ENCODE peak calls at places on chromosomes 7 and 10, in eight cellular contexts. One of them, this sample, is unnamed.

GRCh38 chr10:45373783-45374450 is at the start of gene ALOX5:
- DNase-seq in PC-3: peak
- DNase-seq in CD4-positive, alpha-beta memory T cell: no peak
- DNase-seq in AG04450: no peak
- DNase-seq in Karpas-422: peak
- DNase-seq in GM06990: peak
- DNase-seq in heart left ventricle: peak
- DNase-seq in IMR-90: no peak
- DNase-seq in this sample: no peak

GRCh38 chr10:69089638-69090599 is 2.0 kb downstream of the SRGN start:
- DNase-seq in PC-3: peak
- DNase-seq in CD4-positive, alpha-beta memory T cell: peak
- DNase-seq in AG04450: no peak
- DNase-seq in Karpas-422: no peak
- DNase-seq in GM06990: peak
- DNase-seq in heart left ventricle: peak
- DNase-seq in IMR-90: peak
- DNase-seq in this sample: peak

GRCh38 chr7:11177793-11178192 is 204.1 kb downstream of the PHF14 start:
- DNase-seq in PC-3: peak
- DNase-seq in CD4-positive, alpha-beta memory T cell: no peak
- DNase-seq in AG04450: no peak
- DNase-seq in Karpas-422: no peak
- DNase-seq in GM06990: no peak
- DNase-seq in heart left ventricle: no peak
- DNase-seq in IMR-90: peak
- DNase-seq in this sample: no peak

GRCh38 chr10:12051241-12051640 is 8.6 kb upstream of the UPF2 start:
- DNase-seq in PC-3: no peak
- DNase-seq in CD4-positive, alpha-beta memory T cell: no peak
- DNase-seq in AG04450: no peak
- DNase-seq in Karpas-422: peak
- DNase-seq in GM06990: no peak
- DNase-seq in heart left ventricle: no peak
- DNase-seq in IMR-90: no peak
- DNase-seq in this sample: no peak

GRCh38 chr10:66827353-66827752 is 98.5 kb upstream of the LRRTM3 start:
- DNase-seq in PC-3: peak
- DNase-seq in CD4-positive, alpha-beta memory T cell: no peak
- DNase-seq in AG04450: no peak
- DNase-seq in Karpas-422: no peak
- DNase-seq in GM06990: no peak
- DNase-seq in heart left ventricle: no peak
- DNase-seq in IMR-90: peak
- DNase-seq in this sample: no peak

GRCh38 chr10:1473874-1474273 is 263.5 kb downstream of the ADARB2 start:
- DNase-seq in PC-3: no peak
- DNase-seq in CD4-positive, alpha-beta memory T cell: no peak
- DNase-seq in AG04450: no peak
- DNase-seq in Karpas-422: no peak
- DNase-seq in GM06990: no peak
- DNase-seq in heart left ventricle: no peak
- DNase-seq in IMR-90: no peak
- DNase-seq in this sample: no peak

GRCh38 chr10:5887641-5888040 is 2.1 kb downstream of the ANKRD16 start:
- DNase-seq in PC-3: no peak
- DNase-seq in CD4-positive, alpha-beta memory T cell: no peak
- DNase-seq in AG04450: no peak
- DNase-seq in Karpas-422: no peak
- DNase-seq in GM06990: no peak
- DNase-seq in heart left ventricle: no peak
- DNase-seq in IMR-90: no peak
- DNase-seq in this sample: no peak

GRCh38 chr7:80445351-80445750 is 66.5 kb downstream of the GNAT3 start:
- DNase-seq in PC-3: no peak
- DNase-seq in CD4-positive, alpha-beta memory T cell: no peak
- DNase-seq in AG04450: no peak
- DNase-seq in Karpas-422: no peak
- DNase-seq in GM06990: no peak
- DNase-seq in heart left ventricle: no peak
- DNase-seq in IMR-90: no peak
- DNase-seq in this sample: no peak

GRCh38 chr7:50092579-50093411 is at the start of gene ZPBP:
- DNase-seq in PC-3: peak
- DNase-seq in CD4-positive, alpha-beta memory T cell: peak
- DNase-seq in AG04450: no peak
- DNase-seq in Karpas-422: peak
- DNase-seq in GM06990: peak
- DNase-seq in heart left ventricle: peak
- DNase-seq in IMR-90: peak
- DNase-seq in this sample: peak

GRCh38 chr7:22351878-22352277 is 5.1 kb downstream of the RAPGEF5 start:
- DNase-seq in PC-3: peak
- DNase-seq in CD4-positive, alpha-beta memory T cell: no peak
- DNase-seq in AG04450: no peak
- DNase-seq in Karpas-422: no peak
- DNase-seq in GM06990: no peak
- DNase-seq in heart left ventricle: no peak
- DNase-seq in IMR-90: no peak
- DNase-seq in this sample: no peak

GRCh38 chr7:41046221-41046761 is 656.6 kb downstream of the INHBA start:
- DNase-seq in PC-3: peak
- DNase-seq in CD4-positive, alpha-beta memory T cell: no peak
- DNase-seq in AG04450: no peak
- DNase-seq in Karpas-422: no peak
- DNase-seq in GM06990: no peak
- DNase-seq in heart left ventricle: peak
- DNase-seq in IMR-90: peak
- DNase-seq in this sample: no peak

GRCh38 chr10:21733710-21734109 is 199.7 kb downstream of the MLLT10 start:
- DNase-seq in PC-3: no peak
- DNase-seq in CD4-positive, alpha-beta memory T cell: no peak
- DNase-seq in AG04450: no peak
- DNase-seq in Karpas-422: no peak
- DNase-seq in GM06990: no peak
- DNase-seq in heart left ventricle: no peak
- DNase-seq in IMR-90: no peak
- DNase-seq in this sample: no peak

GRCh38 chr7:127769696-127770400 is 117.9 kb downstream of the SND1 start:
- DNase-seq in PC-3: no peak
- DNase-seq in CD4-positive, alpha-beta memory T cell: no peak
- DNase-seq in AG04450: no peak
- DNase-seq in Karpas-422: no peak
- DNase-seq in GM06990: no peak
- DNase-seq in heart left ventricle: no peak
- DNase-seq in IMR-90: peak
- DNase-seq in this sample: no peak

GRCh38 chr10:44569193-44570091 is 184.5 kb upstream of the CXCL12 start:
- DNase-seq in PC-3: no peak
- DNase-seq in CD4-positive, alpha-beta memory T cell: no peak
- DNase-seq in AG04450: peak
- DNase-seq in Karpas-422: no peak
- DNase-seq in GM06990: no peak
- DNase-seq in heart left ventricle: peak
- DNase-seq in IMR-90: peak
- DNase-seq in this sample: no peak

GRCh38 chr10:33876547-33877400 is 542.3 kb upstream of the NRP1 start:
- DNase-seq in PC-3: peak
- DNase-seq in CD4-positive, alpha-beta memory T cell: no peak
- DNase-seq in AG04450: no peak
- DNase-seq in Karpas-422: no peak
- DNase-seq in GM06990: no peak
- DNase-seq in heart left ventricle: no peak
- DNase-seq in IMR-90: no peak
- DNase-seq in this sample: no peak

GRCh38 chr7:18762189-18762588 is 266.6 kb downstream of the HDAC9 start:
- DNase-seq in PC-3: peak
- DNase-seq in CD4-positive, alpha-beta memory T cell: no peak
- DNase-seq in AG04450: no peak
- DNase-seq in Karpas-422: no peak
- DNase-seq in GM06990: no peak
- DNase-seq in heart left ventricle: no peak
- DNase-seq in IMR-90: peak
- DNase-seq in this sample: no peak

GRCh38 chr7:32587431-32587948 is 92.2 kb downstream of the AVL9 start:
- DNase-seq in PC-3: peak
- DNase-seq in CD4-positive, alpha-beta memory T cell: no peak
- DNase-seq in AG04450: peak
- DNase-seq in Karpas-422: no peak
- DNase-seq in GM06990: no peak
- DNase-seq in heart left ventricle: peak
- DNase-seq in IMR-90: peak
- DNase-seq in this sample: no peak

GRCh38 chr7:156827587-156828203 is 65.3 kb downstream of the LMBR1 start:
- DNase-seq in PC-3: peak
- DNase-seq in CD4-positive, alpha-beta memory T cell: no peak
- DNase-seq in AG04450: no peak
- DNase-seq in Karpas-422: peak
- DNase-seq in GM06990: no peak
- DNase-seq in heart left ventricle: no peak
- DNase-seq in IMR-90: peak
- DNase-seq in this sample: no peak

GRCh38 chr7:27459021-27459728 is 203.5 kb downstream of the HIBADH start:
- DNase-seq in PC-3: peak
- DNase-seq in CD4-positive, alpha-beta memory T cell: no peak
- DNase-seq in AG04450: no peak
- DNase-seq in Karpas-422: no peak
- DNase-seq in GM06990: no peak
- DNase-seq in heart left ventricle: peak
- DNase-seq in IMR-90: no peak
- DNase-seq in this sample: no peak

DNA sequence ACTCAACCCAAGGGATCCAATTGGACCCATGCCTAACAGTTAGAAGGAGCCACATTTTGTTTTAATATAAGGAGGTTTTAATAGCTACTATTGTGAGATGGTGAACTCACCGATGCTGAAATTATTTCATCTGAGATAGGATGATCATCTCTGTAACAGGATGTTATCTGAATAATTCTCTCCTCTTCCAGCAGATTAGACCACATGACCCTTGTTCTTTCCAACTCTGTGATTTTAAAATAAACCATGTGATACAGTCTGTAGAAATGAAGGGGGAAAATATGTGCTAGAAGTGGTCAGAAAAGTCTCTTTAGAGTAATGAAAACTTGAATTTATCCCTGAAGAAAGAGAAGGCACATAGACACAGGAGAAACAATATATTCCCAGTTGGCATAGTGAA is 385.8 kb downstream of the LRMDA start:
- DNase-seq in PC-3: no peak
- DNase-seq in CD4-positive, alpha-beta memory T cell: no peak
- DNase-seq in AG04450: no peak
- DNase-seq in Karpas-422: no peak
- DNase-seq in GM06990: no peak
- DNase-seq in heart left ventricle: no peak
- DNase-seq in IMR-90: no peak
- DNase-seq in this sample: no peak
- H3K4me3 ChIP-seq in PC-3: no peak
- H3K4me3 ChIP-seq in CD4-positive, alpha-beta memory T cell: no peak
- H3K4me3 ChIP-seq in AG04450: no peak
- H3K4me3 ChIP-seq in Karpas-422: no peak
- H3K4me3 ChIP-seq in GM06990: no peak
- H3K4me3 ChIP-seq in heart left ventricle: no peak
- H3K4me3 ChIP-seq in IMR-90: no peak
- H3K4me3 ChIP-seq in this sample: no peak

DNA sequence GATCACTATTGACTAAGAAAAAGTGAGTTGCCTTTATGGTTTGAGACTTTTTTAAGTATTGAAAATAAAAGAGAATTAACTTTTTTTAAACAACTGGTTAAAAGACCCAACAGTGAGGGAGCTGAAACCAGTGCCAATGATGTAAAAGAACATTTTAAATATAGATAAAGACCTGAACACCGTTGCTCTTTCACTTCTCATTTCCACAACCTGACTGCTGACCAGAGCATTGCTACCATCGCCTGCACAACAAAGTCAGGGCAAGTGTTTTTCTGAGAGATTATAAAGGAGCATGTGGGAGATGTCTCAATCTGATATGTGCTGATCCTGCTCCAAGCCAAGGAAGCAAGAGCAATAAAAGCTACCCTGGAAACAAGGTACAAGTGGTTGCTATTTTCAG is 34.7 kb downstream of the IMMP2L start:
- DNase-seq in PC-3: no peak
- DNase-seq in CD4-positive, alpha-beta memory T cell: no peak
- DNase-seq in AG04450: no peak
- DNase-seq in Karpas-422: peak
- DNase-seq in GM06990: peak
- DNase-seq in heart left ventricle: no peak
- DNase-seq in IMR-90: no peak
- DNase-seq in this sample: peak
- H3K4me3 ChIP-seq in PC-3: no peak
- H3K4me3 ChIP-seq in CD4-positive, alpha-beta memory T cell: no peak
- H3K4me3 ChIP-seq in AG04450: no peak
- H3K4me3 ChIP-seq in Karpas-422: peak
- H3K4me3 ChIP-seq in GM06990: no peak
- H3K4me3 ChIP-seq in heart left ventricle: no peak
- H3K4me3 ChIP-seq in IMR-90: no peak
- H3K4me3 ChIP-seq in this sample: no peak

DNA sequence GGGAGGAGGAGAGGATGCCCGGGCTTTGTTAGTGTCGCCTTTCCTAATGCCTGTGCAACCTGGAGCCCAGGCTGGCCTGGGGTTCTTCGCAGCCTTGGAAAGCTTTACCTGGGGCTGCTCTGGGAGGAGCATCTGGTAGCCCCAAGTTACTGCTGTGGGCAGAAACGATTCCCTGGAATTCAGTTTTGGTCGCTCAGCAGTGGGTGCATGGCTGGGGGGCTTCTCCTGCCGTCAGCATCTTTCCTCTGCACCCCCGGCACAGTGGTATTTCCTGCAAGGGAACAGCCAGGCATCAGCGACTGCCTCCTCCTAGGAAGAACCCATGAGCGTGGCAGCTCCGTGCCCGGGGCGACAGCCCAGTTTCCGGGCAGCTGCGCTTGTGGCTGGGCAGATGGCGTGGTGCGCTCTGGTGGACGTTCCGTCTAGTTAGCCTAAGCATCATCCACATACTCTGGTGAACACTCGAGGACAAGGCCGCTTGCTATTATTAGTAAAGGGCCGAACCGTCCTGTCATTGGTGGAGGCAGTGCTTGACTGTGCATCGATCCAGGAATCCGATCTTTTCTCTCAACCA is 107.0 kb upstream of the BTBD16 start:
- DNase-seq in PC-3: no peak
- DNase-seq in CD4-positive, alpha-beta memory T cell: no peak
- DNase-seq in AG04450: no peak
- DNase-seq in Karpas-422: no peak
- DNase-seq in GM06990: no peak
- DNase-seq in heart left ventricle: no peak
- DNase-seq in IMR-90: no peak
- DNase-seq in this sample: no peak
- H3K4me3 ChIP-seq in PC-3: no peak
- H3K4me3 ChIP-seq in CD4-positive, alpha-beta memory T cell: no peak
- H3K4me3 ChIP-seq in AG04450: peak
- H3K4me3 ChIP-seq in Karpas-422: no peak
- H3K4me3 ChIP-seq in GM06990: no peak
- H3K4me3 ChIP-seq in heart left ventricle: peak
- H3K4me3 ChIP-seq in IMR-90: peak
- H3K4me3 ChIP-seq in this sample: no peak

DNA sequence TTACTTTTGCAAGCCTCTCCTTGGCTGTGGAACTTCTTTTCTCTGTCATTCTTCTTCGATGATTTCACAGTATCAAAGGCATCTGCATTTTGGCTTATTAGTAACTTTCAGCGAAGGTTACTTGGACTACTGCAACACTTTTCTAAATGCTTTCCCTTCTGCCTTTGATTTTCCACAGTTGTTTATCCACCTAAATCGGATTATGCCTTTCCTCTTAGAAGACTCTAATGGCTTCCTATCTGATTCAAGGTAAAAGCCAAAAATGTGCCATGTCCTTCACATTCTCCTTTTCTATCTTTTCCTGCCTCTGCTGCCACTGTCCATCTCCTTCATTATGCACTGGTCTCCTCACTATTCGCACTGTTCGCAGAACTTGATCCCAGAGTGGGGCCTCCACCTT is 1606.3 kb upstream of the LRRTM3 start:
- DNase-seq in PC-3: no peak
- DNase-seq in CD4-positive, alpha-beta memory T cell: no peak
- DNase-seq in AG04450: no peak
- DNase-seq in Karpas-422: no peak
- DNase-seq in GM06990: no peak
- DNase-seq in heart left ventricle: no peak
- DNase-seq in IMR-90: no peak
- DNase-seq in this sample: no peak
- H3K4me3 ChIP-seq in PC-3: no peak
- H3K4me3 ChIP-seq in CD4-positive, alpha-beta memory T cell: no peak
- H3K4me3 ChIP-seq in AG04450: no peak
- H3K4me3 ChIP-seq in Karpas-422: no peak
- H3K4me3 ChIP-seq in GM06990: no peak
- H3K4me3 ChIP-seq in heart left ventricle: no peak
- H3K4me3 ChIP-seq in IMR-90: no peak
- H3K4me3 ChIP-seq in this sample: no peak

This sample was measured in GM12864.